ENCODE peak calls at places on chromosomes 4 and X, in eight cellular contexts. One of them, this sample, is unnamed.
A peak's percentile ranks its signal among the peaks of the same experiment; 100 is the strongest.

GRCh38 chr4:156388826-156389225 is 435.2 kb upstream of the CTSO start:
- DNase-seq in HTR-8/SVneo: peak; percentile 24
- DNase-seq in CD8-positive, alpha-beta memory T cell: no peak
- DNase-seq in NCI-H345: no peak
- DNase-seq in tibial artery: no peak
- DNase-seq in activated T-cell treated with anti-CD3 and anti-CD28 coated beads, Interleukin-2, amount 50 U/mL, for 4 hours: no peak
- DNase-seq in fibroblast of lung: peak; percentile 54
- DNase-seq in Peyer's patch: no peak
- DNase-seq in this sample: no peak

GRCh38 chr4:25663778-25664177 is 8.1 kb downstream of the SLC34A2 start:
- DNase-seq in tibial artery: no peak
- DNase-seq in Peyer's patch: no peak
- DNase-seq in CD8-positive, alpha-beta memory T cell: no peak
- DNase-seq in fibroblast of lung: no peak
- DNase-seq in activated T-cell treated with anti-CD3 and anti-CD28 coated beads, Interleukin-2, amount 50 U/mL, for 4 hours: no peak
- DNase-seq in NCI-H345: no peak
- DNase-seq in HTR-8/SVneo: no peak
- DNase-seq in this sample: no peak

GRCh38 chrX:38061335-38061734 is 55.0 kb downstream of the SYTL5 start:
- DNase-seq in NCI-H345: peak; percentile 35
- DNase-seq in HTR-8/SVneo: peak; percentile 6
- DNase-seq in Peyer's patch: no peak
- DNase-seq in CD8-positive, alpha-beta memory T cell: no peak
- DNase-seq in tibial artery: no peak
- DNase-seq in fibroblast of lung: peak; percentile 69
- DNase-seq in activated T-cell treated with anti-CD3 and anti-CD28 coated beads, Interleukin-2, amount 50 U/mL, for 4 hours: no peak
- DNase-seq in this sample: no peak

GRCh38 chr4:152937535-152938236 is 1.6 kb downstream of the FHDC1 start:
- DNase-seq in Peyer's patch: no peak
- DNase-seq in NCI-H345: peak; percentile 16
- DNase-seq in CD8-positive, alpha-beta memory T cell: no peak
- DNase-seq in tibial artery: no peak
- DNase-seq in fibroblast of lung: peak; percentile 48
- DNase-seq in activated T-cell treated with anti-CD3 and anti-CD28 coated beads, Interleukin-2, amount 50 U/mL, for 4 hours: no peak
- DNase-seq in HTR-8/SVneo: no peak
- DNase-seq in this sample: no peak

GRCh38 chrX:22634081-22634480 is 361.4 kb downstream of the CBLL2 start:
- DNase-seq in NCI-H345: no peak
- DNase-seq in HTR-8/SVneo: no peak
- DNase-seq in activated T-cell treated with anti-CD3 and anti-CD28 coated beads, Interleukin-2, amount 50 U/mL, for 4 hours: no peak
- DNase-seq in fibroblast of lung: peak; percentile 87
- DNase-seq in CD8-positive, alpha-beta memory T cell: no peak
- DNase-seq in tibial artery: no peak
- DNase-seq in Peyer's patch: no peak
- DNase-seq in this sample: no peak

GRCh38 chr4:169220854-169221311 is 49.9 kb downstream of the SH3RF1 start:
- DNase-seq in Peyer's patch: no peak
- DNase-seq in fibroblast of lung: no peak
- DNase-seq in tibial artery: no peak
- DNase-seq in HTR-8/SVneo: no peak
- DNase-seq in activated T-cell treated with anti-CD3 and anti-CD28 coated beads, Interleukin-2, amount 50 U/mL, for 4 hours: no peak
- DNase-seq in NCI-H345: no peak
- DNase-seq in CD8-positive, alpha-beta memory T cell: no peak
- DNase-seq in this sample: no peak

GRCh38 chrX:1389181-1389992 is 2.5 kb downstream of the SLC25A6 start:
- DNase-seq in tibial artery: no peak
- DNase-seq in fibroblast of lung: no peak
- DNase-seq in NCI-H345: no peak
- DNase-seq in Peyer's patch: peak; percentile 13
- DNase-seq in activated T-cell treated with anti-CD3 and anti-CD28 coated beads, Interleukin-2, amount 50 U/mL, for 4 hours: no peak
- DNase-seq in HTR-8/SVneo: no peak
- DNase-seq in CD8-positive, alpha-beta memory T cell: peak; percentile 48
- DNase-seq in this sample: no peak

GRCh38 chr4:10456270-10457254 is 664 bp downstream of the ZNF518B start:
- DNase-seq in CD8-positive, alpha-beta memory T cell: peak; percentile 78
- DNase-seq in Peyer's patch: peak; percentile 60
- DNase-seq in activated T-cell treated with anti-CD3 and anti-CD28 coated beads, Interleukin-2, amount 50 U/mL, for 4 hours: peak; percentile 33
- DNase-seq in NCI-H345: peak; percentile 44
- DNase-seq in tibial artery: peak; percentile 32
- DNase-seq in fibroblast of lung: peak; percentile 70
- DNase-seq in HTR-8/SVneo: peak; percentile 34
- DNase-seq in this sample: peak; percentile 25

GRCh38 chrX:21735038-21735752 is 22.7 kb downstream of the SMPX start:
- DNase-seq in Peyer's patch: no peak
- DNase-seq in tibial artery: no peak
- DNase-seq in fibroblast of lung: peak; percentile 83
- DNase-seq in activated T-cell treated with anti-CD3 and anti-CD28 coated beads, Interleukin-2, amount 50 U/mL, for 4 hours: no peak
- DNase-seq in CD8-positive, alpha-beta memory T cell: no peak
- DNase-seq in HTR-8/SVneo: no peak
- DNase-seq in NCI-H345: no peak
- DNase-seq in this sample: no peak

GRCh38 chrX:16429391-16429790 is 220.6 kb upstream of the S100G start:
- DNase-seq in HTR-8/SVneo: no peak
- DNase-seq in fibroblast of lung: no peak
- DNase-seq in Peyer's patch: no peak
- DNase-seq in CD8-positive, alpha-beta memory T cell: no peak
- DNase-seq in activated T-cell treated with anti-CD3 and anti-CD28 coated beads, Interleukin-2, amount 50 U/mL, for 4 hours: no peak
- DNase-seq in tibial artery: no peak
- DNase-seq in NCI-H345: no peak
- DNase-seq in this sample: no peak

GRCh38 chrX:48025561-48025960 is 18.8 kb downstream of the SPACA5 start:
- DNase-seq in NCI-H345: peak; percentile 67
- DNase-seq in activated T-cell treated with anti-CD3 and anti-CD28 coated beads, Interleukin-2, amount 50 U/mL, for 4 hours: no peak
- DNase-seq in fibroblast of lung: peak; percentile 41
- DNase-seq in Peyer's patch: peak; percentile 33
- DNase-seq in HTR-8/SVneo: peak; percentile 24
- DNase-seq in tibial artery: peak; percentile 42
- DNase-seq in CD8-positive, alpha-beta memory T cell: peak; percentile 54
- DNase-seq in this sample: peak; percentile 28

GRCh38 chr4:146338512-146338911 is 124.2 kb downstream of the REELD1 start:
- DNase-seq in tibial artery: no peak
- DNase-seq in fibroblast of lung: no peak
- DNase-seq in NCI-H345: no peak
- DNase-seq in CD8-positive, alpha-beta memory T cell: no peak
- DNase-seq in activated T-cell treated with anti-CD3 and anti-CD28 coated beads, Interleukin-2, amount 50 U/mL, for 4 hours: no peak
- DNase-seq in Peyer's patch: no peak
- DNase-seq in HTR-8/SVneo: no peak
- DNase-seq in this sample: no peak

GRCh38 chr4:74370912-74371311 is 6.0 kb downstream of the EREG start:
- DNase-seq in tibial artery: no peak
- DNase-seq in CD8-positive, alpha-beta memory T cell: no peak
- DNase-seq in activated T-cell treated with anti-CD3 and anti-CD28 coated beads, Interleukin-2, amount 50 U/mL, for 4 hours: no peak
- DNase-seq in Peyer's patch: no peak
- DNase-seq in fibroblast of lung: peak; percentile 39
- DNase-seq in HTR-8/SVneo: peak; percentile 18
- DNase-seq in NCI-H345: peak; percentile 25
- DNase-seq in this sample: no peak

GRCh38 chrX:14409341-14409740 is 120.0 kb upstream of the GLRA2 start:
- DNase-seq in HTR-8/SVneo: no peak
- DNase-seq in NCI-H345: no peak
- DNase-seq in activated T-cell treated with anti-CD3 and anti-CD28 coated beads, Interleukin-2, amount 50 U/mL, for 4 hours: no peak
- DNase-seq in Peyer's patch: no peak
- DNase-seq in tibial artery: no peak
- DNase-seq in fibroblast of lung: no peak
- DNase-seq in CD8-positive, alpha-beta memory T cell: no peak
- DNase-seq in this sample: no peak

GRCh38 chrX:120549483-120550452 is 11.0 kb downstream of the CUL4B start:
- DNase-seq in CD8-positive, alpha-beta memory T cell: no peak
- DNase-seq in NCI-H345: no peak
- DNase-seq in Peyer's patch: no peak
- DNase-seq in fibroblast of lung: peak; percentile 97
- DNase-seq in tibial artery: peak; percentile 43
- DNase-seq in HTR-8/SVneo: peak; percentile 35
- DNase-seq in activated T-cell treated with anti-CD3 and anti-CD28 coated beads, Interleukin-2, amount 50 U/mL, for 4 hours: no peak
- DNase-seq in this sample: no peak

GRCh38 chr4:38309471-38309870 is 349.3 kb downstream of the PTTG2 start:
- DNase-seq in tibial artery: no peak
- DNase-seq in CD8-positive, alpha-beta memory T cell: no peak
- DNase-seq in HTR-8/SVneo: no peak
- DNase-seq in activated T-cell treated with anti-CD3 and anti-CD28 coated beads, Interleukin-2, amount 50 U/mL, for 4 hours: no peak
- DNase-seq in NCI-H345: no peak
- DNase-seq in fibroblast of lung: no peak
- DNase-seq in Peyer's patch: no peak
- DNase-seq in this sample: no peak

GRCh38 chr4:14844059-14844458 is 158.2 kb upstream of the CPEB2 start:
- DNase-seq in HTR-8/SVneo: no peak
- DNase-seq in Peyer's patch: no peak
- DNase-seq in tibial artery: no peak
- DNase-seq in fibroblast of lung: no peak
- DNase-seq in NCI-H345: no peak
- DNase-seq in CD8-positive, alpha-beta memory T cell: no peak
- DNase-seq in activated T-cell treated with anti-CD3 and anti-CD28 coated beads, Interleukin-2, amount 50 U/mL, for 4 hours: no peak
- DNase-seq in this sample: no peak

GRCh38 chr4:142405021-142405991 is 440.8 kb downstream of the INPP4B start:
- DNase-seq in tibial artery: peak; percentile 43
- DNase-seq in activated T-cell treated with anti-CD3 and anti-CD28 coated beads, Interleukin-2, amount 50 U/mL, for 4 hours: peak; percentile 25
- DNase-seq in fibroblast of lung: peak; percentile 81
- DNase-seq in CD8-positive, alpha-beta memory T cell: peak; percentile 64
- DNase-seq in NCI-H345: no peak
- DNase-seq in Peyer's patch: peak; percentile 39
- DNase-seq in HTR-8/SVneo: peak; percentile 19
- DNase-seq in this sample: peak; percentile 39

GRCh38 chr4:15004701-15005301 is 2.5 kb downstream of the CPEB2 start:
- DNase-seq in Peyer's patch: peak; percentile 66
- DNase-seq in tibial artery: peak; percentile 89
- DNase-seq in activated T-cell treated with anti-CD3 and anti-CD28 coated beads, Interleukin-2, amount 50 U/mL, for 4 hours: peak; percentile 9
- DNase-seq in HTR-8/SVneo: peak; percentile 18
- DNase-seq in CD8-positive, alpha-beta memory T cell: peak; percentile 49
- DNase-seq in NCI-H345: peak; percentile 23
- DNase-seq in fibroblast of lung: peak; percentile 75
- DNase-seq in this sample: peak; percentile 19

GRCh38 chr4:100086766-100087431 is 103.4 kb downstream of the DDIT4L start:
- DNase-seq in tibial artery: no peak
- DNase-seq in HTR-8/SVneo: no peak
- DNase-seq in activated T-cell treated with anti-CD3 and anti-CD28 coated beads, Interleukin-2, amount 50 U/mL, for 4 hours: no peak
- DNase-seq in Peyer's patch: no peak
- DNase-seq in CD8-positive, alpha-beta memory T cell: no peak
- DNase-seq in fibroblast of lung: no peak
- DNase-seq in NCI-H345: no peak
- DNase-seq in this sample: no peak

GRCh38 chr4:39458505-39459300 is at the start of the genes LIAS and RPL9:
- DNase-seq in Peyer's patch: peak; percentile 94
- DNase-seq in NCI-H345: peak; percentile 96
- DNase-seq in CD8-positive, alpha-beta memory T cell: peak; percentile 97
- DNase-seq in activated T-cell treated with anti-CD3 and anti-CD28 coated beads, Interleukin-2, amount 50 U/mL, for 4 hours: peak; percentile 93
- DNase-seq in fibroblast of lung: peak; percentile 99
- DNase-seq in HTR-8/SVneo: peak; percentile 97
- DNase-seq in tibial artery: peak; percentile 95
- DNase-seq in this sample: peak; percentile 90

GRCh38 chrX:4547218-4547836 is 833.9 kb upstream of the PRKX start:
- DNase-seq in tibial artery: no peak
- DNase-seq in CD8-positive, alpha-beta memory T cell: no peak
- DNase-seq in Peyer's patch: peak; percentile 22
- DNase-seq in fibroblast of lung: peak; percentile 23
- DNase-seq in activated T-cell treated with anti-CD3 and anti-CD28 coated beads, Interleukin-2, amount 50 U/mL, for 4 hours: peak; percentile 25
- DNase-seq in NCI-H345: peak; percentile 52
- DNase-seq in HTR-8/SVneo: no peak
- DNase-seq in this sample: peak; percentile 15

GRCh38 chrX:150465856-150466775 is 102.3 kb upstream of the MTM1 start:
- DNase-seq in HTR-8/SVneo: no peak
- DNase-seq in Peyer's patch: no peak
- DNase-seq in tibial artery: no peak
- DNase-seq in fibroblast of lung: no peak
- DNase-seq in NCI-H345: peak; percentile 26
- DNase-seq in CD8-positive, alpha-beta memory T cell: no peak
- DNase-seq in activated T-cell treated with anti-CD3 and anti-CD28 coated beads, Interleukin-2, amount 50 U/mL, for 4 hours: no peak
- DNase-seq in this sample: no peak

GRCh38 chrX:43121637-43122036 is 343.7 kb upstream of the PPP1R2C start:
- DNase-seq in Peyer's patch: no peak
- DNase-seq in NCI-H345: no peak
- DNase-seq in CD8-positive, alpha-beta memory T cell: no peak
- DNase-seq in activated T-cell treated with anti-CD3 and anti-CD28 coated beads, Interleukin-2, amount 50 U/mL, for 4 hours: no peak
- DNase-seq in HTR-8/SVneo: no peak
- DNase-seq in tibial artery: no peak
- DNase-seq in fibroblast of lung: no peak
- DNase-seq in this sample: no peak

GRCh38 chr4:173009129-173009823 is 159.3 kb upstream of the GALNT7 start:
- DNase-seq in HTR-8/SVneo: no peak
- DNase-seq in activated T-cell treated with anti-CD3 and anti-CD28 coated beads, Interleukin-2, amount 50 U/mL, for 4 hours: no peak
- DNase-seq in CD8-positive, alpha-beta memory T cell: no peak
- DNase-seq in tibial artery: no peak
- DNase-seq in NCI-H345: no peak
- DNase-seq in fibroblast of lung: peak; percentile 39
- DNase-seq in Peyer's patch: no peak
- DNase-seq in this sample: no peak

GRCh38 chrX:54977387-54977786 is 16.6 kb downstream of the PFKFB1 start:
- DNase-seq in fibroblast of lung: no peak
- DNase-seq in activated T-cell treated with anti-CD3 and anti-CD28 coated beads, Interleukin-2, amount 50 U/mL, for 4 hours: no peak
- DNase-seq in Peyer's patch: no peak
- DNase-seq in NCI-H345: no peak
- DNase-seq in tibial artery: no peak
- DNase-seq in HTR-8/SVneo: no peak
- DNase-seq in CD8-positive, alpha-beta memory T cell: no peak
- DNase-seq in this sample: no peak

GRCh38 chr4:100828986-100829685 is 311.3 kb upstream of the EMCN start:
- DNase-seq in NCI-H345: no peak
- DNase-seq in tibial artery: no peak
- DNase-seq in HTR-8/SVneo: no peak
- DNase-seq in fibroblast of lung: peak; percentile 63
- DNase-seq in CD8-positive, alpha-beta memory T cell: no peak
- DNase-seq in Peyer's patch: no peak
- DNase-seq in activated T-cell treated with anti-CD3 and anti-CD28 coated beads, Interleukin-2, amount 50 U/mL, for 4 hours: no peak
- DNase-seq in this sample: no peak